ENCODE peak calls at places on chromosomes 2 and 18, in four cellular contexts. Y is HS-5, G is NCI-H2081, T is heart left ventricle. R is an unnamed sample.

GRCh38 chr18:35610089-35610488 is 28.5 kb downstream of the GALNT1 start:
- DNase-seq in Y (no peak), G (peak), T (no peak), R (no peak)

GRCh38 chr2:230441188-230441897 is 25.3 kb downstream of the SP100 start:
- DNase-seq in Y (no peak), G (no peak), T (no peak), R (no peak)

GRCh38 chr18:11176416-11176815 is 27.0 kb upstream of the PIEZO2 start:
- DNase-seq in Y (peak), G (no peak), T (no peak), R (no peak)

GRCh38 chr2:174023591-174024523 is 58.7 kb upstream of the SP3 start:
- DNase-seq in Y (no peak), G (no peak), T (peak), R (peak)

GRCh38 chr2:46954951-46955571 is 39.5 kb upstream of the MCFD2 start:
- DNase-seq in Y (peak), G (no peak), T (peak), R (peak)

GRCh38 chr2:160747771-160748170 is 254.2 kb upstream of the RBMS1 start:
- DNase-seq in Y (peak), G (no peak), T (no peak), R (peak)

GRCh38 chr18:67778016-67778415 is 261.5 kb upstream of the DSEL start:
- DNase-seq in Y (no peak), G (no peak), T (no peak), R (no peak)

GRCh38 chr2:166302036-166302435 is 73.7 kb downstream of the SCN9A start:
- DNase-seq in Y (no peak), G (no peak), T (no peak), R (no peak)

GRCh38 chr2:49278141-49278540 is 123.8 kb upstream of the FSHR start:
- DNase-seq in Y (no peak), G (no peak), T (no peak), R (no peak)

GRCh38 chr2:205408690-205409089 is 273.6 kb upstream of the NRP2 start:
- DNase-seq in Y (no peak), G (no peak), T (no peak), R (no peak)

GRCh38 chr2:85893428-85894258 is 4.9 kb upstream of the ST3GAL5 start:
- DNase-seq in Y (peak), G (no peak), T (no peak), R (no peak)

GRCh38 chr2:220779918-220780317 is 792.2 kb downstream of the EPHA4 start:
- DNase-seq in Y (peak), G (no peak), T (no peak), R (peak)

GRCh38 chr2:218861645-218862318 is 2.2 kb downstream of the WNT6 start:
- DNase-seq in Y (no peak), G (no peak), T (no peak), R (no peak)

GRCh38 chr2:105571445-105571987 is 172.7 kb upstream of the FHL2 start:
- DNase-seq in Y (no peak), G (no peak), T (peak), R (no peak)

GRCh38 chr2:159272166-159272565 is 14.3 kb downstream of the WDSUB1 start:
- DNase-seq in Y (no peak), G (no peak), T (no peak), R (no peak)

GRCh38 chr2:29114514-29114840 is 738 bp upstream of the CLIP4 start:
- DNase-seq in Y (no peak), G (no peak), T (no peak), R (no peak)

GRCh38 chr2:229578052-229578846 is 136.1 kb downstream of the DNER start:
- DNase-seq in Y (no peak), G (no peak), T (no peak), R (no peak)

R was measured in HFF-Myc.